ENCODE peak calls at places on chromosomes 13 and 19, in six cellular contexts. N, W, M, L, J and V are unnamed samples.

GRCh38 chr13:20160346-20161274 is at the start of gene GJA3:
- DNase-seq in N (peak), W (no peak), M (peak), L (no peak), J (no peak), V (peak)

GRCh38 chr13:50512602-50513527 is 330.6 kb downstream of the DLEU7 start:
- DNase-seq in N (peak), W (no peak), M (no peak), L (peak), J (peak), V (peak)

GRCh38 chr19:30208661-30209060 is 163.5 kb upstream of the ZNF536 start:
- DNase-seq in N (no peak), W (no peak), M (no peak), L (no peak), J (no peak), V (no peak)

GRCh38 chr13:77509221-77509620 is 26.3 kb upstream of the SCEL start:
- DNase-seq in N (peak), W (peak), M (no peak), L (no peak), J (no peak), V (peak)

GRCh38 chr13:71968025-71968424 is 101.0 kb upstream of the DACH1 start:
- DNase-seq in N (no peak), W (no peak), M (no peak), L (no peak), J (no peak), V (no peak)

GRCh38 chr19:29529646-29530548 is 4.1 kb downstream of the VSTM2B start:
- DNase-seq in N (no peak), W (no peak), M (no peak), L (no peak), J (no peak), V (no peak)

GRCh38 chr13:45683701-45684100 is 18.4 kb upstream of the CBY2 start:
- DNase-seq in N (no peak), W (no peak), M (no peak), L (no peak), J (no peak), V (no peak)

GRCh38 chr19:17855333-17856152 is 4.2 kb upstream of the RPL18A start:
- DNase-seq in N (peak), W (no peak), M (peak), L (peak), J (peak), V (peak)